ENCODE peak calls at places on chromosomes 4 and X, in nine cellular contexts. G is psoas muscle; Z is kidney tubule cell; F is naive thymus-derived CD8-positive, alpha-beta T cell; V is stimulated activated CD4-positive, alpha-beta T cell treated with anti-CD3 and anti-CD28 coated beads, Interleukin-12 subunit alpha, Interleukin-12 subunit beta, amount 100 ng/mL, for 24 hours; B is HT1080; W is NCI-H748 treated with DMSO at 0.1 percent for 48 hours; X is GDM1; H is osteocyte. N is an unnamed sample.

GRCh38 chr4:75630174-75630931 is at the start of gene CDKL2:
- DNase-seq in V (peak; percentile 92), G (peak; percentile 85), W (peak; percentile 83), X (no peak), H (peak; percentile 91), F (peak; percentile 92), B (no peak), Z (peak; percentile 94), N (peak; percentile 97)

GRCh38 chr4:38040619-38041018 is 80.4 kb downstream of the PTTG2 start:
- DNase-seq in G (no peak), B (no peak), H (no peak), Z (no peak), W (no peak), V (no peak), X (no peak), F (no peak), N (no peak)

GRCh38 chr4:27024807-27025206 is 164.2 kb downstream of the STIM2 start:
- DNase-seq in F (no peak), B (no peak), W (no peak), Z (no peak), H (no peak), V (no peak), G (no peak), X (no peak), N (no peak)

GRCh38 chr4:166318810-166319525 is 445.9 kb downstream of the TLL1 start:
- DNase-seq in F (no peak), X (no peak), Z (peak; percentile 80), W (no peak), V (no peak), B (peak; percentile 90), H (no peak), G (no peak), N (no peak)

GRCh38 chr4:177251237-177251636 is 58.4 kb upstream of the NEIL3 start:
- DNase-seq in F (no peak), W (no peak), B (no peak), H (no peak), Z (no peak), G (no peak), X (no peak), V (no peak), N (peak; percentile 26)

GRCh38 chr4:22237846-22238513 is 277.9 kb downstream of the ADGRA3 start:
- DNase-seq in H (no peak), F (no peak), V (no peak), Z (peak; percentile 4), B (no peak), X (no peak), G (no peak), W (no peak), N (peak; percentile 59)

GRCh38 chrX:55008571-55009358 is 8.6 kb downstream of the APEX2 start:
- DNase-seq in V (no peak), Z (peak; percentile 38), H (no peak), X (peak; percentile 17), G (no peak), F (no peak), W (no peak), B (peak; percentile 67), N (no peak)

GRCh38 chr4:174935607-174936006 is 17.4 kb downstream of the ADAM29 start:
- DNase-seq in V (no peak), X (no peak), G (no peak), B (no peak), H (no peak), W (no peak), Z (no peak), F (no peak), N (no peak)

GRCh38 chr4:51842167-51842553 is 793 bp upstream of the DCUN1D4 start:
- DNase-seq in G (no peak), H (no peak), B (no peak), Z (no peak), F (no peak), W (no peak), X (no peak), V (no peak), N (peak; percentile 31)

GRCh38 chrX:10741003-10741402 is 120.6 kb upstream of the MID1 start:
- DNase-seq in F (no peak), B (no peak), W (no peak), V (no peak), X (no peak), G (no peak), Z (no peak), H (no peak), N (no peak)

GRCh38 chr4:57040510-57040909 is 61.8 kb downstream of the POLR2B start:
- DNase-seq in G (no peak), F (no peak), Z (peak; percentile 31), V (no peak), B (no peak), H (no peak), X (no peak), W (no peak), N (no peak)

GRCh38 chr4:167100120-167100519 is 134.2 kb downstream of the SPOCK3 start:
- DNase-seq in W (peak; percentile 38), V (no peak), F (no peak), H (no peak), G (no peak), X (no peak), B (peak; percentile 82), Z (peak; percentile 74), N (no peak)

GRCh38 chr4:154877110-154877760 is 96.2 kb downstream of the RBM46 start:
- DNase-seq in X (peak; percentile 10), G (no peak), V (no peak), Z (peak; percentile 80), B (peak; percentile 66), H (no peak), F (no peak), W (peak; percentile 80), N (no peak)

GRCh38 chr4:28621541-28621940 is 1760.9 kb downstream of the STIM2 start:
- DNase-seq in B (no peak), G (no peak), X (no peak), W (no peak), F (no peak), V (no peak), Z (no peak), H (no peak), N (no peak)

GRCh38 chr4:2071912-2072867 is 13.1 kb downstream of the NAT8L start:
- DNase-seq in H (no peak), Z (no peak), V (no peak), F (no peak), B (no peak), X (no peak), G (peak; percentile 42), W (no peak), N (no peak)

GRCh38 chr4:1261107-1261928 is 12.4 kb upstream of the CTBP1 start:
- DNase-seq in G (no peak), F (no peak), W (no peak), Z (no peak), X (no peak), B (no peak), H (peak; percentile 72), V (no peak), N (no peak)

GRCh38 chr4:75598390-75598789 is 31.9 kb downstream of the CDKL2 start:
- DNase-seq in F (no peak), H (no peak), B (peak; percentile 57), G (no peak), Z (peak; percentile 38), X (no peak), V (no peak), W (no peak), N (no peak)

N was measured in colonic mucosa.